ENCODE peak calls at places on chromosomes 3 and 15, in six cellular contexts. One of them, this sample, is unnamed.

GRCh38 chr15:69951511-69952209 is 146.1 kb downstream of the TLE3 start:
- DNase-seq in body of pancreas: no peak
- DNase-seq in right lobe of liver: no peak
- DNase-seq in right cardiac atrium: no peak
- DNase-seq in dorsolateral prefrontal cortex: no peak
- DNase-seq in uterus: no peak
- DNase-seq in this sample: no peak

GRCh38 chr15:90413411-90414379 is 25.7 kb downstream of the IQGAP1 start:
- DNase-seq in right cardiac atrium: no peak
- DNase-seq in right lobe of liver: no peak
- DNase-seq in uterus: no peak
- DNase-seq in dorsolateral prefrontal cortex: no peak
- DNase-seq in body of pancreas: no peak
- DNase-seq in this sample: no peak

GRCh38 chr3:14418670-14419250 is 16.4 kb downstream of the SLC6A6 start:
- DNase-seq in body of pancreas: peak
- DNase-seq in right cardiac atrium: peak
- DNase-seq in dorsolateral prefrontal cortex: no peak
- DNase-seq in uterus: no peak
- DNase-seq in right lobe of liver: peak
- DNase-seq in this sample: no peak

GRCh38 chr3:155744091-155744625 is 713 bp downstream of the PLCH1 start:
- DNase-seq in right cardiac atrium: peak
- DNase-seq in right lobe of liver: peak
- DNase-seq in uterus: peak
- DNase-seq in body of pancreas: peak
- DNase-seq in dorsolateral prefrontal cortex: peak
- DNase-seq in this sample: no peak

GRCh38 chr15:87736401-87736800 is 520.1 kb downstream of the NTRK3 start:
- DNase-seq in right lobe of liver: no peak
- DNase-seq in dorsolateral prefrontal cortex: no peak
- DNase-seq in body of pancreas: no peak
- DNase-seq in uterus: no peak
- DNase-seq in right cardiac atrium: no peak
- DNase-seq in this sample: no peak

GRCh38 chr15:65333863-65334262 is 29.4 kb downstream of the RNU5B-1 start:
- DNase-seq in body of pancreas: no peak
- DNase-seq in dorsolateral prefrontal cortex: no peak
- DNase-seq in uterus: no peak
- DNase-seq in right cardiac atrium: no peak
- DNase-seq in right lobe of liver: no peak
- DNase-seq in this sample: no peak

GRCh38 chr15:89107984-89108383 is 19.7 kb downstream of the ABHD2 start:
- DNase-seq in dorsolateral prefrontal cortex: no peak
- DNase-seq in right lobe of liver: no peak
- DNase-seq in uterus: no peak
- DNase-seq in right cardiac atrium: no peak
- DNase-seq in body of pancreas: no peak
- DNase-seq in this sample: no peak

GRCh38 chr3:144457758-144458157 is 486.1 kb downstream of the DIPK2A start:
- DNase-seq in body of pancreas: no peak
- DNase-seq in right lobe of liver: no peak
- DNase-seq in right cardiac atrium: no peak
- DNase-seq in uterus: no peak
- DNase-seq in dorsolateral prefrontal cortex: no peak
- DNase-seq in this sample: no peak

GRCh38 chr15:78325092-78325843 is 14.9 kb upstream of the CRABP1 start:
- DNase-seq in dorsolateral prefrontal cortex: no peak
- DNase-seq in uterus: no peak
- DNase-seq in right lobe of liver: no peak
- DNase-seq in right cardiac atrium: no peak
- DNase-seq in body of pancreas: no peak
- DNase-seq in this sample: no peak

GRCh38 chr3:195259146-195259563 is 11.8 kb downstream of the XXYLT1 start:
- DNase-seq in right cardiac atrium: no peak
- DNase-seq in right lobe of liver: no peak
- DNase-seq in uterus: no peak
- DNase-seq in body of pancreas: no peak
- DNase-seq in dorsolateral prefrontal cortex: no peak
- DNase-seq in this sample: peak

GRCh38 chr15:95868450-95868849 is 462.1 kb upstream of the NR2F2 start:
- DNase-seq in uterus: no peak
- DNase-seq in body of pancreas: no peak
- DNase-seq in right cardiac atrium: no peak
- DNase-seq in right lobe of liver: no peak
- DNase-seq in dorsolateral prefrontal cortex: no peak
- DNase-seq in this sample: no peak

GRCh38 chr3:176848431-176849214 is 348.7 kb downstream of the TBL1XR1 start:
- DNase-seq in dorsolateral prefrontal cortex: no peak
- DNase-seq in right cardiac atrium: no peak
- DNase-seq in body of pancreas: no peak
- DNase-seq in uterus: no peak
- DNase-seq in right lobe of liver: no peak
- DNase-seq in this sample: no peak

GRCh38 chr15:40565333-40566238 is 744 bp upstream of the CCDC32 start:
- DNase-seq in dorsolateral prefrontal cortex: no peak
- DNase-seq in right cardiac atrium: peak
- DNase-seq in body of pancreas: no peak
- DNase-seq in uterus: no peak
- DNase-seq in right lobe of liver: no peak
- DNase-seq in this sample: no peak

GRCh38 chr3:184669578-184669977 is 42.3 kb downstream of the MAGEF1 start:
- DNase-seq in uterus: no peak
- DNase-seq in dorsolateral prefrontal cortex: no peak
- DNase-seq in right lobe of liver: no peak
- DNase-seq in body of pancreas: no peak
- DNase-seq in right cardiac atrium: no peak
- DNase-seq in this sample: no peak

GRCh38 chr3:37210230-37210629 is 35.8 kb upstream of the LRRFIP2 start:
- DNase-seq in body of pancreas: no peak
- DNase-seq in dorsolateral prefrontal cortex: no peak
- DNase-seq in right cardiac atrium: no peak
- DNase-seq in right lobe of liver: no peak
- DNase-seq in uterus: no peak
- DNase-seq in this sample: no peak

GRCh38 chr3:58111513-58112184 is 99.1 kb downstream of the DNASE1L3 start:
- DNase-seq in body of pancreas: peak
- DNase-seq in dorsolateral prefrontal cortex: no peak
- DNase-seq in right lobe of liver: no peak
- DNase-seq in uterus: no peak
- DNase-seq in right cardiac atrium: no peak
- DNase-seq in this sample: no peak
- H3K27ac ChIP-seq in body of pancreas: peak
- H3K27ac ChIP-seq in dorsolateral prefrontal cortex: no peak
- H3K27ac ChIP-seq in right lobe of liver: peak
- H3K27ac ChIP-seq in uterus: no peak
- H3K27ac ChIP-seq in right cardiac atrium: no peak
- H3K27ac ChIP-seq in this sample: no peak

GRCh38 chr3:63582943-63583500 is 69.5 kb upstream of the SNTN start:
- DNase-seq in body of pancreas: no peak
- DNase-seq in right lobe of liver: no peak
- DNase-seq in right cardiac atrium: no peak
- DNase-seq in uterus: no peak
- DNase-seq in dorsolateral prefrontal cortex: no peak
- DNase-seq in this sample: no peak
- H3K27ac ChIP-seq in body of pancreas: no peak
- H3K27ac ChIP-seq in right lobe of liver: no peak
- H3K27ac ChIP-seq in right cardiac atrium: no peak
- H3K27ac ChIP-seq in uterus: no peak
- H3K27ac ChIP-seq in dorsolateral prefrontal cortex: no peak
- H3K27ac ChIP-seq in this sample: no peak

DNA sequence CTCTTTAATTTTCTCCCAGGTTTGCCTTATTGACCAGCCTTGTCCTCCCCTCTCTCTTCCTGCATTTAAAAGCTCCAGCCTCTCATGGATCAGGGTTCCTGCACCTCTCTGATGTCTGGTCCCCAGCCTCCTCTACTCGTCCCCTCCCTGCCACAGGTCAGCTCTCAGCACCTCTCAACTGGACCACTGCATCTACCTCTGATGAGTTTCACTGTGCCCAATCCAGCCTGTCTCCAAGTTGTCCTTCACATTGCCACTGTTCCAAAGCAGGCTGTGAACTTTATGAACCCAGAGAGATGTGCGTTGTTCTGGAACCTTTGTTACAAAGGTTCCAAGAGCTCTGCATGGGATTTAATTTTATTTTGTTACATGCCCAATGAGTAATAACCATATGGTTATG is 76.6 kb downstream of the SLCO3A1 start:
- DNase-seq in uterus: no peak
- DNase-seq in right cardiac atrium: no peak
- DNase-seq in right lobe of liver: no peak
- DNase-seq in body of pancreas: no peak
- DNase-seq in dorsolateral prefrontal cortex: no peak
- DNase-seq in this sample: no peak
- H3K27ac ChIP-seq in uterus: no peak
- H3K27ac ChIP-seq in right cardiac atrium: peak
- H3K27ac ChIP-seq in right lobe of liver: no peak
- H3K27ac ChIP-seq in body of pancreas: no peak
- H3K27ac ChIP-seq in dorsolateral prefrontal cortex: no peak
- H3K27ac ChIP-seq in this sample: peak

GRCh38 chr3:71206305-71206704 is 377.2 kb downstream of the FOXP1 start:
- DNase-seq in uterus: no peak
- DNase-seq in right lobe of liver: no peak
- DNase-seq in body of pancreas: no peak
- DNase-seq in right cardiac atrium: no peak
- DNase-seq in dorsolateral prefrontal cortex: no peak
- DNase-seq in this sample: no peak

GRCh38 chr3:71210257-71211002 is 373.1 kb downstream of the FOXP1 start:
- DNase-seq in dorsolateral prefrontal cortex: no peak
- DNase-seq in body of pancreas: peak
- DNase-seq in right cardiac atrium: no peak
- DNase-seq in right lobe of liver: no peak
- DNase-seq in uterus: peak
- DNase-seq in this sample: peak

GRCh38 chr3:71207632-71208031 is 375.9 kb downstream of the FOXP1 start:
- DNase-seq in right lobe of liver: no peak
- DNase-seq in body of pancreas: peak
- DNase-seq in right cardiac atrium: no peak
- DNase-seq in dorsolateral prefrontal cortex: no peak
- DNase-seq in uterus: no peak
- DNase-seq in this sample: no peak

GRCh38 chr3:71206821-71207220 is 376.7 kb downstream of the FOXP1 start:
- DNase-seq in right lobe of liver: no peak
- DNase-seq in dorsolateral prefrontal cortex: no peak
- DNase-seq in uterus: no peak
- DNase-seq in right cardiac atrium: no peak
- DNase-seq in body of pancreas: peak
- DNase-seq in this sample: no peak

GRCh38 chr3:71208273-71209095 is 375.0 kb downstream of the FOXP1 start:
- DNase-seq in uterus: no peak
- DNase-seq in body of pancreas: peak
- DNase-seq in dorsolateral prefrontal cortex: no peak
- DNase-seq in right lobe of liver: no peak
- DNase-seq in right cardiac atrium: no peak
- DNase-seq in this sample: no peak
- H3K27ac ChIP-seq in uterus: no peak
- H3K27ac ChIP-seq in body of pancreas: peak
- H3K27ac ChIP-seq in dorsolateral prefrontal cortex: no peak
- H3K27ac ChIP-seq in right lobe of liver: peak
- H3K27ac ChIP-seq in right cardiac atrium: no peak
- H3K27ac ChIP-seq in this sample: peak

GRCh38 chr3:4841225-4841624 is 138.0 kb upstream of the BHLHE40 start:
- DNase-seq in right lobe of liver: no peak
- DNase-seq in body of pancreas: no peak
- DNase-seq in uterus: no peak
- DNase-seq in right cardiac atrium: no peak
- DNase-seq in dorsolateral prefrontal cortex: no peak
- DNase-seq in this sample: no peak

GRCh38 chr3:4838621-4839022 is 140.6 kb upstream of the BHLHE40 start:
- DNase-seq in body of pancreas: no peak
- DNase-seq in right cardiac atrium: no peak
- DNase-seq in right lobe of liver: no peak
- DNase-seq in uterus: no peak
- DNase-seq in dorsolateral prefrontal cortex: no peak
- DNase-seq in this sample: no peak

GRCh38 chr3:4839278-4839677 is 140.0 kb upstream of the BHLHE40 start:
- DNase-seq in right cardiac atrium: no peak
- DNase-seq in body of pancreas: no peak
- DNase-seq in right lobe of liver: no peak
- DNase-seq in dorsolateral prefrontal cortex: no peak
- DNase-seq in uterus: no peak
- DNase-seq in this sample: no peak

GRCh38 chr3:4843619-4844018 is 135.6 kb upstream of the BHLHE40 start:
- DNase-seq in right lobe of liver: no peak
- DNase-seq in right cardiac atrium: no peak
- DNase-seq in uterus: no peak
- DNase-seq in dorsolateral prefrontal cortex: no peak
- DNase-seq in body of pancreas: no peak
- DNase-seq in this sample: no peak

DNA sequence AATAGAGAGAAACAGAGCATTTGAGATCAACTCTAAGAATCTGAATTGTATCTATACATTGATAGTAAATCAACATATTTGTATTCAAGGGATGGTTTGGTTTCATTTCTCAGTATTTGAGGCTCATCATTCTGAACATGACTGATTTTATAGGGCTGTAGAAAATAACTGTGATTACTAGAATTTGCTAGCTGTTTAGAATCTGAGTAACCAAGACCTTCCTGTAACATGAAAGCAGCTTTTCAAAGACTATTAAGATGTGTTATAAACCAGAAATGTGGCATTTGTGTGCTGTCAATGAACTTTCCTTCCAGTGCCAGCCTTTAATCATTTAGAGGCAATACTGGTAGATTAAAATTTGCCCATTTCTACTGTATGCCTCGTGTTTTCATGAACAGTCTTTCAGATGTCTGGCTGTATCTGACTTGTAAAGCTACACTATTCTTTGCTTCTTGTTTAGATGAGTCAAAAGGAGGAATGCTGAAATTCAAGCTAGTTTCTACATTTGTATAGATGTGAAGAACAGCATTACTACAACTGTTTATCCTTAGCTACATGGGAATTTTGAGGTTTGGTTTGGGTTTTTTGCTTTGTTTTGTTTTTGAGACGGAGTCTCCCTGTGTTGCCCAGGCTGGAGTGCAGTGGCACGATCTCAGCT is 137.3 kb upstream of the BHLHE40 start:
- DNase-seq in right lobe of liver: no peak
- DNase-seq in body of pancreas: no peak
- DNase-seq in uterus: no peak
- DNase-seq in dorsolateral prefrontal cortex: no peak
- DNase-seq in right cardiac atrium: no peak
- DNase-seq in this sample: no peak
- H3K27ac ChIP-seq in right lobe of liver: no peak
- H3K27ac ChIP-seq in body of pancreas: no peak
- H3K27ac ChIP-seq in uterus: no peak
- H3K27ac ChIP-seq in dorsolateral prefrontal cortex: no peak
- H3K27ac ChIP-seq in right cardiac atrium: no peak
- H3K27ac ChIP-seq in this sample: no peak

GRCh38 chr3:46406786-46407611 is at the start of the genes CCR5AS and CCRL2:
- DNase-seq in body of pancreas: peak
- DNase-seq in right cardiac atrium: peak
- DNase-seq in right lobe of liver: peak
- DNase-seq in dorsolateral prefrontal cortex: no peak
- DNase-seq in uterus: peak
- DNase-seq in this sample: peak
- H3K27ac ChIP-seq in body of pancreas: no peak
- H3K27ac ChIP-seq in right cardiac atrium: peak
- H3K27ac ChIP-seq in right lobe of liver: peak
- H3K27ac ChIP-seq in dorsolateral prefrontal cortex: peak
- H3K27ac ChIP-seq in uterus: peak
- H3K27ac ChIP-seq in this sample: peak

GRCh38 chr3:100063929-100064461 is 50.3 kb downstream of the FILIP1L start:
- DNase-seq in uterus: no peak
- DNase-seq in dorsolateral prefrontal cortex: no peak
- DNase-seq in right cardiac atrium: no peak
- DNase-seq in body of pancreas: no peak
- DNase-seq in right lobe of liver: no peak
- DNase-seq in this sample: no peak
- H3K27ac ChIP-seq in uterus: no peak
- H3K27ac ChIP-seq in dorsolateral prefrontal cortex: no peak
- H3K27ac ChIP-seq in right cardiac atrium: peak
- H3K27ac ChIP-seq in body of pancreas: no peak
- H3K27ac ChIP-seq in right lobe of liver: no peak
- H3K27ac ChIP-seq in this sample: no peak

GRCh38 chr15:68599560-68600071 is 20.8 kb downstream of the CORO2B start:
- DNase-seq in body of pancreas: peak
- DNase-seq in right cardiac atrium: peak
- DNase-seq in right lobe of liver: peak
- DNase-seq in dorsolateral prefrontal cortex: peak
- DNase-seq in uterus: no peak
- DNase-seq in this sample: no peak
- H3K27ac ChIP-seq in body of pancreas: no peak
- H3K27ac ChIP-seq in right cardiac atrium: peak
- H3K27ac ChIP-seq in right lobe of liver: no peak
- H3K27ac ChIP-seq in dorsolateral prefrontal cortex: peak
- H3K27ac ChIP-seq in uterus: peak
- H3K27ac ChIP-seq in this sample: peak